ENCODE peak calls at places on chromosome 7, in eight cellular contexts. N is right lobe of liver, I is endodermal cell, M is WERI-Rb-1, Q is transverse colon, Y is ascending aorta, F is adrenal gland, A is BJ. R is an unnamed sample.

GRCh38 chr7:132965951-132966350 is 115.9 kb downstream of the CHCHD3 start:
- DNase-seq in A (peak), N (no peak), M (no peak), Q (no peak), I (no peak), F (no peak), Y (no peak), R (no peak)

GRCh38 chr7:102153586-102153948 is 133.1 kb upstream of the SH2B2 start:
- DNase-seq in A (no peak), N (no peak), F (no peak), M (no peak), Y (no peak), I (no peak), Q (no peak), R (no peak)

GRCh38 chr7:108419961-108420360 is 36.3 kb downstream of the NRCAM start:
- DNase-seq in M (no peak), Q (no peak), Y (no peak), N (no peak), F (no peak), A (no peak), I (no peak), R (no peak)

GRCh38 chr7:29289156-29290021 is 94.8 kb downstream of the CHN2 start:
- DNase-seq in N (no peak), F (no peak), M (peak), Y (no peak), I (no peak), Q (peak), A (no peak), R (no peak)

GRCh38 chr7:38704041-38704547 is 72.9 kb upstream of the AMPH start:
- DNase-seq in Q (no peak), I (no peak), Y (no peak), A (no peak), N (no peak), M (no peak), F (no peak), R (no peak)

GRCh38 chr7:158782638-158783490 is 46.4 kb downstream of the ESYT2 start:
- DNase-seq in Y (peak), A (peak), I (peak), Q (peak), F (peak), M (no peak), N (no peak), R (no peak)

GRCh38 chr7:98613601-98614425 is 3.3 kb upstream of the NPTX2 start:
- DNase-seq in M (peak), Q (no peak), Y (no peak), N (no peak), I (peak), A (no peak), F (no peak), R (no peak)

GRCh38 chr7:155259791-155260497 is 37.7 kb upstream of the INSIG1 start:
- DNase-seq in M (peak), N (no peak), F (no peak), Y (no peak), A (no peak), Q (no peak), I (no peak), R (no peak)

GRCh38 chr7:125563964-125564529 is 634.4 kb upstream of the POT1 start:
- DNase-seq in F (no peak), I (peak), A (no peak), N (no peak), M (no peak), Q (no peak), Y (no peak), R (no peak)

GRCh38 chr7:116436305-116436826 is 63.2 kb upstream of the CAV2 start:
- DNase-seq in N (no peak), M (no peak), Y (no peak), I (no peak), A (no peak), F (no peak), Q (no peak), R (no peak)

GRCh38 chr7:596071-596818 is 76.6 kb upstream of the PDGFA start:
- DNase-seq in F (no peak), Y (no peak), M (no peak), Q (no peak), A (no peak), N (no peak), I (no peak), R (no peak)

GRCh38 chr7:108222236-108222892 is 92.2 kb upstream of the LAMB4 start:
- DNase-seq in N (no peak), A (peak), Y (no peak), M (peak), F (no peak), Q (no peak), I (peak), R (no peak)

GRCh38 chr7:151351027-151351426 is 9.4 kb downstream of the NUB1 start:
- DNase-seq in N (no peak), Q (peak), M (peak), A (no peak), F (no peak), Y (no peak), I (peak), R (no peak)

GRCh38 chr7:114791771-114792170 is 130.1 kb upstream of the MDFIC start:
- DNase-seq in F (no peak), I (no peak), Y (no peak), N (no peak), A (no peak), M (no peak), Q (no peak), R (no peak)

GRCh38 chr7:106199813-106200364 is 84.9 kb downstream of the NAMPT start:
- DNase-seq in Q (no peak), F (no peak), M (no peak), Y (no peak), I (no peak), N (no peak), A (no peak), R (no peak)

GRCh38 chr7:76048668-76048988 is 722 bp downstream of the MDH2 start:
- DNase-seq in Q (peak), I (peak), N (no peak), F (no peak), A (no peak), Y (no peak), M (peak), R (no peak)

GRCh38 chr7:862157-862556 is 14.2 kb upstream of the GET4 start:
- DNase-seq in M (no peak), N (no peak), F (no peak), A (no peak), Y (no peak), I (no peak), Q (no peak), R (no peak)

GRCh38 chr7:75056476-75056875 is 17.1 kb downstream of the RCC1L start:
- DNase-seq in F (peak), N (no peak), Y (no peak), Q (no peak), M (no peak), A (peak), I (no peak), R (no peak)

GRCh38 chr7:23353172-23353571 is 54.0 kb downstream of the MALSU1 start:
- DNase-seq in I (no peak), Q (no peak), A (no peak), N (no peak), M (no peak), Y (no peak), F (no peak), R (no peak)

GRCh38 chr7:131038153-131038552 is 289.5 kb upstream of the MKLN1 start:
- DNase-seq in Y (no peak), I (peak), N (no peak), M (no peak), Q (no peak), F (no peak), A (no peak), R (no peak)

GRCh38 chr7:30817060-30817770 is 46.0 kb downstream of the MINDY4 start:
- DNase-seq in Q (no peak), Y (peak), N (no peak), M (no peak), I (no peak), A (no peak), F (no peak), R (no peak)

GRCh38 chr7:34087892-34088891 is 182.9 kb downstream of the BMPER start:
- DNase-seq in M (peak), Y (no peak), Q (peak), N (no peak), I (peak), A (no peak), F (no peak), R (no peak)

GRCh38 chr7:7761340-7761973 is 43.0 kb upstream of the RPA3 start:
- DNase-seq in I (no peak), N (no peak), A (peak), Y (no peak), M (no peak), Q (no peak), F (no peak), R (no peak)

GRCh38 chr7:149884016-149884415 is 10.2 kb downstream of the ATP6V0E2 start:
- DNase-seq in A (no peak), I (peak), Q (no peak), F (peak), N (peak), Y (no peak), M (no peak), R (no peak)

GRCh38 chr7:132578050-132578370 is 1.7 kb upstream of the PLXNA4 start:
- DNase-seq in I (peak), N (no peak), F (no peak), Y (no peak), Q (no peak), A (no peak), M (no peak), R (no peak)

GRCh38 chr7:157366722-157367121 is 29.9 kb downstream of the DNAJB6 start:
- DNase-seq in F (no peak), I (no peak), Q (no peak), Y (peak), M (no peak), A (no peak), N (no peak), R (no peak)

GRCh38 chr7:154633641-154634040 is 369.3 kb downstream of the PAXIP1 start:
- DNase-seq in M (no peak), Y (no peak), N (no peak), I (no peak), F (no peak), Q (no peak), A (no peak), R (no peak)

GRCh38 chr7:27677912-27678612 is 15.4 kb upstream of the HIBADH start:
- DNase-seq in M (no peak), Y (no peak), N (no peak), Q (peak), F (no peak), I (no peak), A (peak), R (no peak)

GRCh38 chr7:92646966-92647625 is 56.9 kb upstream of the FAM133B start:
- DNase-seq in Y (no peak), M (no peak), N (no peak), F (no peak), I (no peak), Q (no peak), A (no peak), R (no peak)

GRCh38 chr7:8387551-8388256 is 45.7 kb upstream of the NXPH1 start:
- DNase-seq in Y (no peak), Q (no peak), F (no peak), N (no peak), M (peak), A (no peak), I (no peak), R (no peak)

GRCh38 chr7:84218681-84219080 is 24.1 kb upstream of the SEMA3A start:
- DNase-seq in Q (no peak), A (no peak), Y (no peak), N (no peak), F (no peak), I (no peak), M (no peak), R (no peak)

GRCh38 chr7:29288534-29289091 is 94.0 kb downstream of the CHN2 start:
- DNase-seq in N (no peak), F (no peak), A (no peak), M (no peak), I (no peak), Y (no peak), Q (no peak), R (no peak)

GRCh38 chr7:64807731-64808365 is 13.6 kb downstream of the ZNF138 start:
- DNase-seq in I (no peak), M (no peak), Q (no peak), N (no peak), Y (no peak), F (no peak), A (no peak), R (no peak)

GRCh38 chr7:131363719-131364118 is 36.0 kb downstream of the MKLN1 start:
- DNase-seq in Q (no peak), N (no peak), M (no peak), I (no peak), A (no peak), Y (no peak), F (no peak), R (no peak)

GRCh38 chr7:151549644-151550043 is 29.9 kb upstream of the RHEB start:
- DNase-seq in I (no peak), Q (no peak), F (no peak), Y (no peak), A (no peak), M (no peak), N (no peak), R (no peak)

GRCh38 chr7:149883049-149883439 is 9.3 kb downstream of the ATP6V0E2 start:
- DNase-seq in A (no peak), I (no peak), M (no peak), F (no peak), N (no peak), Y (no peak), Q (no peak), R (no peak)

GRCh38 chr7:151595702-151596340 is 76.1 kb upstream of the RHEB start:
- DNase-seq in I (no peak), Q (no peak), Y (no peak), M (no peak), F (no peak), N (no peak), A (no peak), R (no peak)

GRCh38 chr7:15515201-15515777 is 46.5 kb downstream of the AGMO start:
- DNase-seq in Y (no peak), F (no peak), Q (no peak), A (no peak), M (no peak), N (no peak), I (no peak), R (no peak)

GRCh38 chr7:128030263-128030998 is 806 bp downstream of the LRRC4 start:
- DNase-seq in I (peak), M (no peak), Q (no peak), N (no peak), A (no peak), F (no peak), Y (no peak), R (no peak)

GRCh38 chr7:128029405-128029995 is 1.7 kb downstream of the LRRC4 start:
- DNase-seq in M (no peak), F (no peak), N (peak), Q (no peak), A (no peak), Y (no peak), I (no peak), R (no peak)

GRCh38 chr7:128025380-128025779 is 5.9 kb downstream of the LRRC4 start:
- DNase-seq in N (no peak), I (no peak), M (no peak), A (no peak), Q (no peak), F (no peak), Y (no peak), R (no peak)

GRCh38 chr7:128026551-128026950 is 4.7 kb downstream of the LRRC4 start:
- DNase-seq in Q (no peak), M (no peak), Y (no peak), N (peak), I (no peak), A (no peak), F (no peak), R (no peak)

GRCh38 chr7:128027485-128027980 is 3.7 kb downstream of the LRRC4 start:
- DNase-seq in Y (no peak), I (no peak), N (no peak), M (no peak), F (no peak), A (no peak), Q (peak), R (no peak)
- H3K4me3 ChIP-seq in Y (no peak), I (no peak), N (peak), M (no peak), F (no peak), A (no peak), Q (no peak), R (no peak)

GRCh38 chr7:26196305-26196704 is 4.2 kb downstream of the HNRNPA2B1 start:
- DNase-seq in Q (no peak), M (no peak), Y (no peak), I (no peak), N (no peak), A (no peak), F (no peak), R (no peak)
- H3K4me3 ChIP-seq in Q (peak), M (no peak), Y (peak), I (peak), N (no peak), A (no peak), F (no peak), R (no peak)

DNA sequence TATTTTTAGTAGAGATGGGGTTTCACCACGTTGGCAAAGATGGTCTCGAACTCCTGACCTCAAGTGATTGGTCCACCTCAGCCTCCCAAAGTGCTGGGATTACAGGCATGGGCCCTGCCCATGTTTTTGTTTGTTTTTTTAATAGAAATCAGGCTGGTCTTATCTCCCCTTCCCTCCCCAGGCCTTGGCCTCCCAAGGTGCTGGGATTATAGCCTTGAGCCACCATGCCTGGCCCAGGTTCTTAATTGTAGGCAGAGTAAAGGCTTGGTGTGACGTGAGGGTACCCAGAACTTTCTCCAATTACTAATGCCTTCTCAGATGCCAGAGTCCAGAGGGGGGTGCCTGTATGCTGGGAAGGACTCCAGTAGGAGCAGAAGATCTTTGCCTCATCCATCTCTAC is 5.2 kb upstream of the MKRN1 start:
- DNase-seq in F (no peak), Q (no peak), Y (no peak), I (peak), N (no peak), A (no peak), M (no peak), R (no peak)
- H3K4me3 ChIP-seq in F (no peak), Q (no peak), Y (no peak), I (no peak), N (no peak), A (no peak), M (no peak), R (no peak)

GRCh38 chr7:53062796-53063195 is 27.4 kb downstream of the POM121L12 start:
- DNase-seq in Y (no peak), A (no peak), N (no peak), Q (no peak), M (no peak), F (no peak), I (no peak), R (no peak)

GRCh38 chr7:53060066-53060465 is 24.6 kb downstream of the POM121L12 start:
- DNase-seq in Y (no peak), M (no peak), I (no peak), A (no peak), Q (no peak), F (no peak), N (no peak), R (no peak)

DNA sequence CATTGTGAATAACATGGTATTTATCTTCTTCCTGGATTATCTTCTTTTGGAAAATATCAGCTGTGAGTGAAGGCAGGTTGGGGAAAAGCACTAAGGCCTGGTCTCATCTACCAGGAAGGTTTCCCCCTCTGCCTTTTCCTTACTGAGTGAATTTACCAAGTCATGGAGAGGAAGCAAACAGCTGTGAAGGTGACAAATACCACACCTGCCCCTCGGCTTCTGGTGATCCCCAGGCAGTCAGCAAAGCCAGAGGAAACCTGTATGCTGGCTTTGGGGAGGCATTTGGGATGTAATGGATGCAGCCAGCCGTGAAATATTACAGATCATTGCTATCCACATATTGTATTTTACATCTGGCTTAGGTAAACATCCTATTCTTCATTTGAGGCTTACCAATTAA is 24.2 kb downstream of the POM121L12 start:
- DNase-seq in A (no peak), F (no peak), Q (no peak), I (peak), N (no peak), M (no peak), Y (no peak), R (no peak)
- H3K4me3 ChIP-seq in A (no peak), F (no peak), Q (no peak), I (no peak), N (no peak), M (no peak), Y (no peak), R (no peak)

GRCh38 chr7:40715053-40715430 is 580.2 kb downstream of the SUGCT start:
- DNase-seq in N (no peak), Y (no peak), F (no peak), A (no peak), I (no peak), Q (no peak), M (no peak), R (no peak)

GRCh38 chr7:40720401-40720800 is 585.6 kb downstream of the SUGCT start:
- DNase-seq in A (no peak), N (no peak), F (no peak), I (no peak), Y (no peak), Q (no peak), M (no peak), R (no peak)

GRCh38 chr7:40716052-40716451 is 581.2 kb downstream of the SUGCT start:
- DNase-seq in A (no peak), Y (no peak), F (no peak), I (no peak), Q (no peak), N (no peak), M (no peak), R (no peak)

GRCh38 chr7:40714338-40715052 is 579.7 kb downstream of the SUGCT start:
- DNase-seq in Q (no peak), F (no peak), Y (no peak), N (no peak), I (no peak), M (no peak), A (peak), R (no peak)

DNA sequence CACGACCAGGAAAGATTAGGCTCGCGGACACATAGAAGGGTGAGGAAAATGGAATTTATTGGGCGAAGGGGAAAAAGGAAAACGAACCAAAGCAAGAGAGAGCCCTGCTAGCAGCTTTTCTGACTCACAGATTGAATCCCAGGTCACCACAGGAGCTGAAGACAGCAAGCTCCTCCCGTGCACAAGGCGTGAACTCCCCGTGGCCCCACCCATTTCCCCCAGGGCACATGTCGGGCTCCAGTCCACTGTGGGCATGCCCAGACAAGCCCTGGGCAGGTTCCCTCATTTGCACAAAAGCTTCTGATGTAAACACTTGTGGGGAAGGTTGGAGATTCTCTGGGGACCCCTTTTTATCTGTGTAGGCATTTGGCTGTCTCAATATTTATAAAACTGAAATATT is 582.4 kb downstream of the SUGCT start:
- DNase-seq in I (peak), A (no peak), M (peak), Y (peak), F (peak), Q (peak), N (peak), R (peak)
- H3K4me3 ChIP-seq in I (no peak), A (no peak), M (no peak), Y (peak), F (no peak), Q (no peak), N (no peak), R (no peak)

GRCh38 chr7:47600199-47601118 is 18.5 kb upstream of the TNS3 start:
- DNase-seq in M (no peak), Y (peak), Q (no peak), I (no peak), A (no peak), N (no peak), F (peak), R (no peak)
- H3K4me3 ChIP-seq in M (no peak), Y (no peak), Q (no peak), I (no peak), A (no peak), N (no peak), F (no peak), R (no peak)

GRCh38 chr7:25897261-25897782 is 254.7 kb upstream of the NFE2L3 start:
- DNase-seq in I (no peak), A (no peak), N (no peak), M (no peak), F (peak), Y (no peak), Q (no peak), R (no peak)

GRCh38 chr7:25893436-25893835 is 258.6 kb upstream of the NFE2L3 start:
- DNase-seq in I (no peak), A (no peak), N (no peak), M (no peak), Q (no peak), Y (no peak), F (no peak), R (no peak)

GRCh38 chr7:25894902-25895791 is 256.9 kb upstream of the NFE2L3 start:
- DNase-seq in N (peak), F (peak), Y (peak), I (peak), Q (peak), A (no peak), M (peak), R (no peak)

GRCh38 chr7:25894002-25894901 is 257.7 kb upstream of the NFE2L3 start:
- DNase-seq in A (no peak), F (peak), N (peak), M (peak), I (peak), Q (peak), Y (no peak), R (peak)

GRCh38 chr7:25895792-25896171 is 256.2 kb upstream of the NFE2L3 start:
- DNase-seq in F (no peak), M (no peak), Q (no peak), I (peak), N (no peak), Y (no peak), A (no peak), R (no peak)
- H3K4me3 ChIP-seq in F (no peak), M (no peak), Q (peak), I (peak), N (no peak), Y (no peak), A (no peak), R (no peak)